ENCODE peak calls at places on chromosomes 4 and X, in four cellular contexts. G is lower leg skin, X is pons, F is M059J. P is an unnamed sample.

GRCh38 chrX:14873676-14874049 is 442 bp downstream of the MOSPD2 start:
- DNase-seq in G (no peak), X (peak; percentile 15), F (no peak), P (no peak)

GRCh38 chr4:34422472-34422871 is 1821.8 kb downstream of the ARAP2 start:
- DNase-seq in G (no peak), X (peak; percentile 23), F (peak; percentile 20), P (no peak)

GRCh38 chr4:118967393-118967792 is 78.7 kb downstream of the SYNPO2 start:
- DNase-seq in G (no peak), X (no peak), F (peak; percentile 65), P (no peak)

GRCh38 chr4:25970241-25970675 is 56.2 kb downstream of the SMIM20 start:
- DNase-seq in G (no peak), X (peak; percentile 48), F (no peak), P (no peak)

GRCh38 chr4:108081251-108081650 is 87.5 kb downstream of the LEF1 start:
- DNase-seq in G (no peak), X (no peak), F (no peak), P (no peak)

GRCh38 chr4:170388255-170388654 is 298.5 kb upstream of the AADAT start:
- DNase-seq in G (no peak), X (no peak), F (peak; percentile 6), P (no peak)

GRCh38 chrX:101206471-101206870 is 13.1 kb upstream of the DRP2 start:
- DNase-seq in G (no peak), X (peak; percentile 17), F (peak; percentile 60), P (peak; percentile 2)

GRCh38 chrX:137432609-137433008 is 133.3 kb upstream of the ZIC3 start:
- DNase-seq in G (no peak), X (peak; percentile 2), F (peak; percentile 5), P (peak; percentile 55)

GRCh38 chrX:51476930-51477329 is 19.5 kb downstream of the NUDT11 start:
- DNase-seq in G (no peak), X (no peak), F (no peak), P (no peak)

GRCh38 chrX:105017641-105018040 is 202.9 kb downstream of the TEX13A start:
- DNase-seq in G (no peak), X (no peak), F (no peak), P (no peak)

GRCh38 chrX:26653050-26653449 is 437.1 kb downstream of the MAGEB5 start:
- DNase-seq in G (no peak), X (no peak), F (no peak), P (no peak)

GRCh38 chr4:101232074-101232776 is 115.1 kb downstream of the PPP3CA start:
- DNase-seq in G (no peak), X (no peak), F (peak; percentile 68), P (peak; percentile 52)

GRCh38 chr4:57148177-57148576 is 38.0 kb upstream of the IGFBP7 start:
- DNase-seq in G (no peak), X (no peak), F (peak; percentile 50), P (no peak)

GRCh38 chrX:68186552-68187262 is 246.6 kb downstream of the OPHN1 start:
- DNase-seq in G (no peak), X (no peak), F (peak; percentile 79), P (no peak)

GRCh38 chr4:4170596-4171150 is 56.1 kb downstream of the OTOP1 start:
- DNase-seq in G (peak; percentile 23), X (no peak), F (no peak), P (no peak)

GRCh38 chr4:170743633-170744032 is 653.9 kb upstream of the AADAT start:
- DNase-seq in G (no peak), X (no peak), F (no peak), P (no peak)

GRCh38 chr4:174483792-174484191 is 38.5 kb downstream of the HPGD start:
- DNase-seq in G (no peak), X (no peak), F (peak; percentile 50), P (no peak)

P was measured in G401.